ENCODE peak calls at places on chromosome 11, in five cellular contexts. Q is prostate gland, S is ovary, I is fibroblast of villous mesenchyme, Y is NB4. F is an unnamed sample.

GRCh38 chr11:56410801-56411200 is 1.7 kb upstream of the OR5AL1 start:
- DNase-seq in Q (no peak), S (no peak), I (no peak), Y (no peak), F (no peak)

GRCh38 chr11:76044750-76045320 is 161.5 kb downstream of the WNT11 start:
- DNase-seq in Q (no peak), S (no peak), I (no peak), Y (no peak), F (no peak)

GRCh38 chr11:74650498-74650897 is 58.1 kb downstream of the POLD3 start:
- DNase-seq in Q (no peak), S (no peak), I (peak), Y (no peak), F (no peak)

GRCh38 chr11:2524446-2525165 is 79.8 kb downstream of the KCNQ1 start:
- DNase-seq in Q (no peak), S (peak), I (no peak), Y (no peak), F (no peak)

GRCh38 chr11:65506770-65507485 is 8.1 kb downstream of the MALAT1 start:
- DNase-seq in Q (peak), S (peak), I (peak), Y (no peak), F (no peak)

GRCh38 chr11:134536677-134537076 is 124.6 kb upstream of the B3GAT1 start:
- DNase-seq in Q (no peak), S (no peak), I (no peak), Y (peak), F (no peak)

GRCh38 chr11:103994111-103994510 is 42.3 kb upstream of the DDI1 start:
- DNase-seq in Q (no peak), S (no peak), I (no peak), Y (no peak), F (peak)

GRCh38 chr11:65417702-65418430 is 4.7 kb upstream of the NEAT1 start:
- DNase-seq in Q (peak), S (peak), I (peak), Y (peak), F (no peak)

GRCh38 chr11:59291228-59291627 is 67.5 kb upstream of the OR5AN1 start:
- DNase-seq in Q (no peak), S (no peak), I (no peak), Y (no peak), F (no peak)

GRCh38 chr11:113632981-113633380 is 73.1 kb downstream of the TMPRSS5 start:
- DNase-seq in Q (no peak), S (no peak), I (no peak), Y (no peak), F (no peak)

GRCh38 chr11:122207921-122208764 is 92.1 kb upstream of the BLID start:
- DNase-seq in Q (no peak), S (no peak), I (peak), Y (no peak), F (no peak)

GRCh38 chr11:20671856-20672546 is 2.6 kb downstream of the NELL1 start:
- DNase-seq in Q (no peak), S (no peak), I (no peak), Y (peak), F (no peak)

GRCh38 chr11:116991491-116991890 is 106.7 kb downstream of the SIK3 start:
- DNase-seq in Q (no peak), S (no peak), I (no peak), Y (no peak), F (no peak)

GRCh38 chr11:36361901-36362391 is 65.9 kb downstream of the PRR5L start:
- DNase-seq in Q (no peak), S (peak), I (peak), Y (no peak), F (peak)

GRCh38 chr11:126174816-126175215 is 36.6 kb downstream of the RPUSD4 start:
- DNase-seq in Q (no peak), S (no peak), I (no peak), Y (no peak), F (no peak)

GRCh38 chr11:126339073-126339865 is 16.2 kb upstream of the ST3GAL4 start:
- DNase-seq in Q (no peak), S (no peak), I (no peak), Y (no peak), F (no peak)

GRCh38 chr11:65685981-65686380 is 23.3 kb upstream of the RELA start:
- DNase-seq in Q (no peak), S (peak), I (peak), Y (no peak), F (no peak)

GRCh38 chr11:39541945-39542351 is 1917.5 kb downstream of the LRRC4C start:
- DNase-seq in Q (no peak), S (no peak), I (no peak), Y (no peak), F (no peak)

GRCh38 chr11:11966826-11967668 is 41.4 kb downstream of the DKK3 start:
- DNase-seq in Q (peak), S (peak), I (peak), Y (peak), F (no peak)

GRCh38 chr11:44456544-44457270 is 108.8 kb upstream of the CD82 start:
- DNase-seq in Q (no peak), S (no peak), I (no peak), Y (peak), F (no peak)

GRCh38 chr11:77446911-77447629 is 26.8 kb downstream of the PAK1 start:
- DNase-seq in Q (no peak), S (no peak), I (no peak), Y (peak), F (no peak)

GRCh38 chr11:113365895-113366294 is 21.7 kb upstream of the ANKK1 start:
- DNase-seq in Q (no peak), S (no peak), I (no peak), Y (no peak), F (no peak)

GRCh38 chr11:61134801-61135257 is 26.4 kb downstream of the VPS37C start:
- DNase-seq in Q (no peak), S (no peak), I (no peak), Y (no peak), F (no peak)

GRCh38 chr11:2825886-2826678 is 59.5 kb downstream of the CDKN1C start:
- DNase-seq in Q (peak), S (peak), I (peak), Y (peak), F (peak)

GRCh38 chr11:105577645-105578044 is 32.2 kb upstream of the GRIA4 start:
- DNase-seq in Q (no peak), S (no peak), I (peak), Y (peak), F (no peak)

GRCh38 chr11:20057055-20057943 is 103.0 kb downstream of the DBX1 start:
- DNase-seq in Q (no peak), S (no peak), I (peak), Y (no peak), F (no peak)

GRCh38 chr11:117945047-117945820 is 16.0 kb upstream of the TMPRSS13 start:
- DNase-seq in Q (no peak), S (no peak), I (no peak), Y (no peak), F (no peak)

GRCh38 chr11:61056566-61056965 is 45.7 kb upstream of the CD5 start:
- DNase-seq in Q (no peak), S (no peak), I (no peak), Y (no peak), F (no peak)

GRCh38 chr11:134248910-134249480 is 4.2 kb downstream of the THYN1 start:
- DNase-seq in Q (no peak), S (no peak), I (peak), Y (no peak), F (no peak)

GRCh38 chr11:113895367-113896155 is 9.0 kb upstream of the HTR3B start:
- DNase-seq in Q (peak), S (no peak), I (no peak), Y (no peak), F (no peak)

DNA sequence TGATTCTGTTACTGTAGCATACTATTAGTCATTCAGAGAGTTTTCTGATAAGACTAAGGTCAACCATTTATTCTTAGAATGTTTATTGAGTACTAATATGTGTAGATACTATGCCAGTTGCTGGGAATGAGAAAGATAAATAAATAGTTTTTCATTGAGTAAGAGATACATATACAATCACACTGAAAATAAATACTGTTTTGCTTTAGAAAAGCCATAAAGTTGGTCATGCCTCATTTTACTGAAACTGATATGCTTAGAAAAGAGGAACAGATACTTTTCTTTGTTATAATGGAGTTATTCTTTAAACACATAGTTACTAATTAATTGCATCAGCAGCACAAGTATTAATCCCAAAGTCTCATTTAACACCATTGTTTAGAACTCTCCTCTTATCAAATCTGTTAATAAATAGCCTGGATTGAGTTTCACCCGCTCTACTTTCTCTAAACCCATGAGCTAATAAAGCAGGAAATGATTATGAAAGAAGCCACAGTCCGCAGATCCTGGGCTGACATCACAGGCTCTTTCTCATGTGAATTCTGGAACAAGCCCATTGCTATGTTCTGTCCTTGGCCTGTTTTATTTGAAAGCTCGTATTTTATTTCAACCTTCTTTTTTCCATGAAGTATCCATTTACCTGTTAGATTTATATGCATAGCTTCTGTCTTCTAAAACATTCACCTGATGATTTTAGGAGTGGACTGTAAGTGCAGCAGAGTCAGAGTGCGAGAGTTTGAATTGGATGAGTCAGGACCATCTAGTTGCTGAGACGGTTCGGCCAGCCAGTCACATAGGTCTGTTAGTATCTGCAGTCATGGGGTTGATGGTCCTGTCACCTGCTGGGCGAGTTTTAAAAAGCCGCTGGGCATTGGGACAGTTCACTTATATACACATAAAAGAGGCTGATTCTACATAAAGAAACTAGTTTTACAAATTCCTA is 35.5 kb downstream of the PIWIL4 start:
- DNase-seq in Q (peak), S (peak), I (peak), Y (peak), F (no peak)
- TF ChIP-seq CTCF in Q (no peak), S (peak), I (peak), Y (peak), F (no peak)

DNA sequence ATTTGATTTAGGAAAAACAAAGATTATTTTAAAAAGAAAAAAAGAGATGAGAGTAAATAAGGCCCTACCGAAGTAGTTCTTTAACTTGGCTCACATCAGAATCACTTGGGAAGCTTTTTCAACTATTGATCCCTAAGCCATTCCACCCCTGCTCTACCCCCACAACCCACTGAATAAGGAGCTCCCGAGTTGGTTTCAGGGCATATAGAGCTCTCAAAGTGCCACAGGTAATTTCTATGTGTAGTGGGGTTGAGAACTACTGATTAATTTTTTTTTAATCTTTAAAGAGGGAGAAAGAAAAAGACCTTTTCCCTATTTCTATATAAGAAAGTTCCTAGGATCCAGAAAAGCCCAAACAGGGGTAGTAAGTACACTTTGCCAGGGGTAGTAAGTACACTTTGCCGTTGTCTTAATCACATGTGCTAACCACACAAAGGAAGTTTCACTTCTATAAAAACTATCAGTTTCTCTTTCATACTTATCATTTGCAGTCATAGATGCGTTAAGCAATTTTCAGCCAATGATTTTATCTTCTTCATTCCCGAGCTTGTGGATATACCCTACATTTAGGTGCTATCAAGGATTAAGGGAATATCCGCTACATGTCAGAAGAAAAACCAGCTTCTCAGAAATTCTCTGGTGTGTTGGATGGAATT is 108.4 kb upstream of the ZC3H12C start:
- DNase-seq in Q (no peak), S (no peak), I (peak), Y (peak), F (no peak)
- H3K4me3 ChIP-seq in Q (no peak), S (no peak), I (no peak), Y (no peak), F (no peak)

DNA sequence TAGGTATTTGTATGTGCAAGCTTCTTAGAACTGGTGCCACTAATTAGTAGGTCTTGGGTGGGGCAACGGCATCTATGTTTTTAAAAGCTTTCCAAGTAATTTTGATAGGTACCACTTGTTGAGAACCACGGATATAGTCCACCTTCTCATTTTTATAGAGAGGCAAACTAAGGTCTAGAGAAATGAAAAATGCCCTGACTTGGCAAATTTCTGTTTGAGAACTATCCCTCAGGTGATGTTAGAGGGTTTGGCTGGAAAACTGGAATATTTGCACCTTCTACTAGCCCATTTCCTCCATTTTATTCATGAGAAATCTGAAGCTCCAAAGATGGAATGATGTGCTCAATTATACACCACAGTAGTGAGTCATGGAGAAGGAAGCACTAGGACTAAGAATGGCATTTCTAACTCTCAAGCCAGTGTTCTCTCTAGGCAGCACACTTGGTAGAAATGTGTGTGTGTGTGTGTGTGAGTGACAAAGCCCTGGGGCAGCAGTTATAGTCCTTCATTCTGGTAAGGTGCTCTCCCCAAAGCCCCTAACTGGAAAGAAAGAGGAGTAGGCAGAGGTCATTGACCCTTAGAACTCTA is 1.8 kb upstream of the TMEM86A start:
- DNase-seq in Q (no peak), S (no peak), I (no peak), Y (no peak), F (no peak)
- TF ChIP-seq CTCF in Q (no peak), S (no peak), I (no peak), Y (no peak), F (no peak)

GRCh38 chr11:120342226-120342625 is 6.0 kb downstream of the ARHGEF12 start:
- DNase-seq in Q (no peak), S (no peak), I (no peak), Y (no peak), F (no peak)
- H3K4me3 ChIP-seq in Q (no peak), S (no peak), I (no peak), Y (no peak), F (no peak)

GRCh38 chr11:109644158-109644557 is 222.2 kb downstream of the C11orf87 start:
- DNase-seq in Q (no peak), S (no peak), I (no peak), Y (no peak), F (peak)

GRCh38 chr11:109641549-109641948 is 219.6 kb downstream of the C11orf87 start:
- DNase-seq in Q (no peak), S (no peak), I (peak), Y (peak), F (peak)
- TF ChIP-seq CTCF in Q (no peak), S (no peak), I (peak), Y (no peak), F (peak)

DNA sequence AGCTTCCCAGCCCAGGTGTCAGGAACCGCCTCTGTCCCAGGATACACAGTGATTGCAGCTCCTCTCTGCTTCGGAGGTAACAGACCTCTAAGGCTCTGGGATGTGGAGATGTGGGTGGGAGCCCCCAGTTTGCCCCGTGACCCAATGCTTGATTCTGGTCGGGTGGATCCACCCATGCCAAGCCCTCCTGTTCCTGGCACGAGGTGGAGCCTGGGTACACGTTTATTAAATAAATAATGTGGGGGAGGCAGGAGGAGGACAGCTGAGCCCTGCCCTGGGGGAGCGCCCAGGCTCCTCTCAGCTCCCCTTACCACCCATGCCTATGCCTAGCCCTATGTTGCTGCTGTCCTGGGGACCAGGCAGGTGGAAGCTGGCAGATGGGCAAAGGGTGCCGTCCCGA is 16.0 kb downstream of the ARHGEF17 start:
- DNase-seq in Q (no peak), S (no peak), I (no peak), Y (no peak), F (no peak)
- H3K4me3 ChIP-seq in Q (no peak), S (no peak), I (no peak), Y (no peak), F (no peak)

GRCh38 chr11:57761301-57762234 is at the start of gene CTNND1:
- DNase-seq in Q (peak), S (peak), I (peak), Y (peak), F (peak)

GRCh38 chr11:57764527-57764926 is 2.9 kb downstream of the CTNND1 start:
- DNase-seq in Q (no peak), S (no peak), I (peak), Y (no peak), F (no peak)

GRCh38 chr11:57762235-57762866 is 749 bp downstream of the CTNND1 start:
- DNase-seq in Q (peak), S (no peak), I (no peak), Y (no peak), F (no peak)

GRCh38 chr11:57764972-57765371 is 3.4 kb downstream of the CTNND1 start:
- DNase-seq in Q (no peak), S (no peak), I (no peak), Y (no peak), F (no peak)

DNA sequence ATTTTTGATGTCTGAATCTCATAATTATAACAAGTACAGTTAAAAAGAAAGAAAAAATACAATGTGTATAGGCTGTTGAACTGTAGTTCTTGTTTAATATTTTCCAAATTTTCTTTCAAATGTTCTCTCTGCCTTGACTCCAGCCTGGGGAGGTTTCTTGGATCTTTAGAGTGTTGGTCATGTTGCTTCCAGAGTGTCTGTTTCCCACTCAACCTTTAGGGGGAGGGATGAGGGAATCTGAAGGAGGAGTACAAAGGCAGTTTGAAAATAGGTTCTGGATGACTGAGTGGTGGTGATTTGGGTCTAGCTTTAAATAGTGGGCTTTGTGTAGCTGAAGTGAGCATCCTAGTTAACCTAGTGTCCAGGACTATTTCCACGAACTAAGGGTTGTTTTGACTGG is 2.0 kb downstream of the CTNND1 start:
- DNase-seq in Q (peak), S (no peak), I (peak), Y (no peak), F (no peak)
- TF ChIP-seq CTCF in Q (no peak), S (no peak), I (peak), Y (no peak), F (peak)

GRCh38 chr11:125061237-125061636 is 1.9 kb upstream of the SLC37A2 start:
- DNase-seq in Q (no peak), S (no peak), I (no peak), Y (no peak), F (no peak)

GRCh38 chr11:125063429-125064043 is 431 bp downstream of the SLC37A2 start:
- DNase-seq in Q (no peak), S (no peak), I (no peak), Y (peak), F (no peak)

GRCh38 chr11:125062931-125063428 is at the start of gene SLC37A2:
- DNase-seq in Q (peak), S (peak), I (peak), Y (peak), F (peak)

GRCh38 chr11:125064070-125064469 is 965 bp downstream of the SLC37A2 start:
- DNase-seq in Q (no peak), S (no peak), I (no peak), Y (no peak), F (no peak)

DNA sequence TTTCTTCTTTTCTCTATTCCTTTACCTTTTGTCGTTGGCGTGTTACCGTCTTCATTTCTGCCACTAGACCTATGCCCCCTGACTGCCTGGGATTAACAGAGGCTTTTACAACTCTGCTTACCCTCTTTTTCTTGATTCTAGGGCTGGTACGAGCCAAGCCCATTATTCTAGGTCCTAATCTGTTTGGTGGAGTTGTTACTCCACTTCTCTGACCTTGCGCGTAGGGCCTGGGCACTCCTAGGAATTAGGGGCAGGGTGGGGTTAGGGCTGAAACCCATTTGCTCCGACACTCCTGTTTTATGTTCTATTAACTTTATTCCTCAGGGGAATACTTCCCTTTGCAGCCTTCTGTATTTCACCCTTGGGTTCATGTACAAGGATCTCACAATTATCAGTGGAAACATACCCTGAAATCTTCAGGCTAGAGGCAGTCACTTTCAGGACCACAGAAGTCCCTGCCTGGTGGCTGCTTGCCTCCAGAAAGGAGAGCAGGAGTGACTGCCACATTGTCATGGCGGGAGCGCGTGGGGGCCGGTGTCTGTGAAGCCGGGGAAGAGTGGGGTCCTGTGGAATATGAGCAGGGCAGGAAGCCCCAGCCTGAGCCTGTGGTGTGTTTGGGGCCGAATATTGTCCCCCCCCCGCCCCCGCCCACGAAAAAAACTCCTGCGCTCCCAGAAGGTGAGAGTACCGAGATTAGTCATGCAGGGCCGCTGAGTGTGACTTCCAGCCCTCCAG is 742 bp upstream of the SLC37A2 start:
- DNase-seq in Q (no peak), S (no peak), I (no peak), Y (peak), F (no peak)
- H3K4me3 ChIP-seq in Q (peak), S (peak), I (peak), Y (peak), F (peak)